ENCODE peak calls at places on chromosomes 12 and 14, in ten cellular contexts. A, W, K, N, Q, F, J, P, O and T are unnamed samples.

GRCh38 chr12:32171211-32171610 is 64.6 kb downstream of the BICD1 start:
- DNase-seq in A (no peak), W (no peak), K (no peak), N (no peak), Q (no peak), F (no peak), J (no peak), P (no peak), O (no peak), T (no peak)

GRCh38 chr12:106004289-106004688 is 134.5 kb downstream of the NUAK1 start:
- DNase-seq in A (no peak), W (no peak), K (no peak), N (no peak), Q (no peak), F (no peak), J (no peak), P (no peak), O (no peak), T (no peak)

GRCh38 chr12:66947119-66947518 is 268.2 kb upstream of the GRIP1 start:
- DNase-seq in A (no peak), W (no peak), K (no peak), N (no peak), Q (no peak), F (no peak), J (no peak), P (no peak), O (no peak), T (no peak)

GRCh38 chr12:100964026-100964425 is 169.4 kb downstream of the ANO4 start:
- DNase-seq in A (no peak), W (no peak), K (no peak), N (no peak), Q (no peak), F (no peak), J (no peak), P (no peak), O (no peak), T (no peak)

GRCh38 chr12:74021937-74022336 is 515.7 kb upstream of the ATXN7L3B start:
- DNase-seq in A (peak; percentile 65), W (no peak), K (peak; percentile 9), N (no peak), Q (peak; percentile 68), F (no peak), J (no peak), P (peak; percentile 92), O (peak; percentile 45), T (no peak)

GRCh38 chr14:22837059-22837749 is 819 bp downstream of the MMP14 start:
- DNase-seq in A (peak; percentile 84), W (no peak), K (peak; percentile 58), N (peak; percentile 70), Q (no peak), F (no peak), J (no peak), P (no peak), O (peak; percentile 87), T (no peak)

GRCh38 chr14:69672372-69672771 is 61.0 kb downstream of the SUSD6 start:
- DNase-seq in A (no peak), W (no peak), K (no peak), N (no peak), Q (no peak), F (no peak), J (peak; percentile 42), P (no peak), O (no peak), T (no peak)

GRCh38 chr12:90080616-90081015 is 372.0 kb upstream of the ATP2B1 start:
- DNase-seq in A (no peak), W (no peak), K (no peak), N (no peak), Q (no peak), F (no peak), J (no peak), P (no peak), O (no peak), T (no peak)

GRCh38 chr12:103821773-103822172 is 19.3 kb downstream of the NT5DC3 start:
- DNase-seq in A (no peak), W (no peak), K (no peak), N (no peak), Q (no peak), F (no peak), J (no peak), P (no peak), O (no peak), T (no peak)

GRCh38 chr12:120999191-121000120 is 16.8 kb downstream of the C12orf43 start:
- DNase-seq in A (no peak), W (no peak), K (no peak), N (no peak), Q (no peak), F (no peak), J (no peak), P (no peak), O (no peak), T (no peak)
- TF ChIP-seq POLR2A in A (no peak), W (no peak), K (no peak), N (no peak), Q (no peak), F (no peak), J (no peak), P (no peak), O (no peak), T (no peak)

DNA sequence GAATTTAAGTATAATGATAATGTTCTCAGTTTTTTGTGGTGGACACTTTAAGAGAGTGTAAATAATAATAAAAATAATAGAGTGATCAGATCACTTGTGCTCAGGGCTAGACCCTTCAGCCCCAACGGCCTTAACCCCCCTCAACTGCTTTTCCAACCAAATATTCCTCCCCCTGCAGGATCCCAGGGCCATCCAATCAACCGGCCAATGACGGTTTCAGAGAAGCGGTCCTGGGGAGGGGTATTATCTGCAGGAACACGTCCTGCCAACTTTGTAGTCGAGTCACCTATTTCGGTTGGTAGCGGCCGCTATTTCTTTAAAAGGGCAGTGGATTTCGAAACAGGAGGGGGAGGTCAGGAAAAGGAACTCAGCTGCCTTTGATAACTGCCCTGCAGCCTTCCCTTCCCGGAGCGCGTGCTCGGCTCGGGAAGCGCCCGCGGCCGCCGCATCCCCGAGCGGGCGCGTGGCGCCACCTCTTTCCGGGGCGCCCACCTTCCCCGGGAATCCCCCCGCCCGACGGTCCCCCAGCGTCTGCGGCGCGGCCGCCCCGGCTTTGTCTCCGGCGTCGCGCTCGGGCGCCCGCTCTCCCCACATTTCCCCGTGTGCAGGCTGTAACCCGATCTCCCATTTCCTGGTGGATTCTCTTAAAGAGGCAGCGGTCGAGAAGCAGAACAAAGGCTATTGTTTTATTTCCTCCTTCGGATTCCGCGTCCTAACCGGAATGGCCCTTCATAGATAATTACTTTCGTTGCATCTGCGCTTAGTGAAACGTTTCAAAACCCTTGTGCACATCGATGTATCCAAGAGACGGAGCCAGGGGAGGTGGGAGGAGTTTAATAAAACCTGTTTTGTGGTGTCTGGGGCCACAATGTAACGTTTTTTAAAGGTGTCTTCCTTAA is 711 bp upstream of the ETV6 start:
- DNase-seq in A (peak; percentile 80), W (no peak), K (peak; percentile 71), N (peak; percentile 65), Q (peak; percentile 76), F (peak; percentile 68), J (peak; percentile 59), P (peak; percentile 87), O (peak; percentile 78), T (no peak)
- TF ChIP-seq POLR2A in A (no peak), W (no peak), K (peak; percentile 64), N (no peak), Q (peak; percentile 73), F (no peak), J (peak; percentile 54), P (peak; percentile 47), O (no peak), T (no peak)

GRCh38 chr12:122265931-122266771 is at the start of gene VPS33A:
- DNase-seq in A (peak; percentile 98), W (peak; percentile 75), K (peak; percentile 97), N (peak; percentile 97), Q (peak; percentile 97), F (peak; percentile 97), J (peak; percentile 93), P (peak; percentile 99), O (peak; percentile 98), T (peak; percentile 96)
- TF ChIP-seq POLR2A in A (no peak), W (no peak), K (peak; percentile 66), N (peak; percentile 60), Q (peak; percentile 69), F (no peak), J (peak; percentile 64), P (peak; percentile 96), O (peak; percentile 61), T (no peak)

GRCh38 chr12:1803736-1804135 is 16.6 kb upstream of the LRTM2 start:
- DNase-seq in A (no peak), W (no peak), K (peak; percentile 6), N (peak; percentile 14), Q (no peak), F (no peak), J (no peak), P (no peak), O (no peak), T (no peak)

GRCh38 chr12:1806301-1807106 is 13.9 kb upstream of the LRTM2 start:
- DNase-seq in A (peak; percentile 70), W (no peak), K (no peak), N (peak; percentile 14), Q (no peak), F (no peak), J (no peak), P (no peak), O (no peak), T (no peak)

GRCh38 chr12:1805441-1806081 is 14.8 kb upstream of the LRTM2 start:
- DNase-seq in A (peak; percentile 69), W (no peak), K (no peak), N (peak; percentile 14), Q (no peak), F (no peak), J (no peak), P (no peak), O (no peak), T (no peak)

GRCh38 chr12:1807107-1807478 is 13.3 kb upstream of the LRTM2 start:
- DNase-seq in A (peak; percentile 20), W (no peak), K (no peak), N (peak; percentile 6), Q (no peak), F (no peak), J (no peak), P (no peak), O (no peak), T (no peak)

GRCh38 chr12:1804545-1805332 is 15.6 kb upstream of the LRTM2 start:
- DNase-seq in A (peak; percentile 92), W (no peak), K (peak; percentile 90), N (peak; percentile 86), Q (peak; percentile 75), F (peak; percentile 92), J (peak; percentile 89), P (peak; percentile 92), O (peak; percentile 76), T (no peak)
- TF ChIP-seq POLR2A in A (no peak), W (no peak), K (no peak), N (peak; percentile 9), Q (peak; percentile 59), F (no peak), J (no peak), P (peak; percentile 41), O (no peak), T (no peak)

DNA sequence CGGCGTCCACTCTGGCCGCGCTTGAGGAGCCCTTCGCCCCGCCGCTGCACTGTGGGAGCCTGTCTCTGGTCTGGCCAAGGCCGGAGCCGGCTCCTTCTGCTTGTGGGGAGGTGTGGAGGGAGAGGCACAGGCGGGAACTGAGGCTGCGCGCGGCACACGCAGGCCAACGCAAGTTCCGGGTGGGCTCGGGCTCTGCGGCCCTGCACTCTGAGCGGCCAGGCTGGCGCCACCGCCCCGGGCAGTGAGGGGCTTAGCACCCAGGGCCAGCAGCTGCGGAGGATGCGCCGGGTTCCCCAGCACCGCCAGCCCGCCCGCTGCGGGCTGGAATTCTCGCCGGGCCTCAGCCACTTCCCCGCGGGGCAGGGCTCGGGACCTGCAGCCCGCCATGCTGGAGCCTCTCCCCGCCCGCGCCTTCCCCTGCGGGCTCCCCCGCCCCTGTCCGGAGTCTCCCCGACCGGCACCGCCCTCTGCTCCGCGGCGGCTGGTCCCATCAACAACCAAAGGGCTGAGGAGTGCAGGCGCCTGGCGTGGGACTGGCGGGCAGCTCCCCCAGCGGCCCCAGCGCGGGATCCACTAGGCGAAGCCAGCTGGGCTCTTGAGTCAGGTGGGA is 921.2 kb upstream of the FOXG1 start:
- DNase-seq in A (peak; percentile 52), W (no peak), K (no peak), N (peak; percentile 5), Q (no peak), F (no peak), J (no peak), P (no peak), O (no peak), T (no peak)
- TF ChIP-seq POLR2A in A (no peak), W (no peak), K (no peak), N (no peak), Q (no peak), F (no peak), J (no peak), P (no peak), O (no peak), T (no peak)